ENCODE peak calls at places on chromosome 11, in five cellular contexts. C, D, P, O and N are unnamed samples.

GRCh38 chr11:122673706-122674105 is 18.2 kb downstream of the UBASH3B start:
- DNase-seq in C (peak; percentile 51), D (no peak), P (peak; percentile 28), O (peak; percentile 55), N (no peak)

GRCh38 chr11:116035972-116036371 is 531.8 kb upstream of the CADM1 start:
- DNase-seq in C (no peak), D (no peak), P (no peak), O (no peak), N (no peak)

GRCh38 chr11:9250139-9250582 is 15.0 kb downstream of the DENND5A start:
- DNase-seq in C (peak; percentile 39), D (no peak), P (no peak), O (no peak), N (no peak)

GRCh38 chr11:28072321-28072720 is 35.6 kb downstream of the KIF18A start:
- DNase-seq in C (peak; percentile 40), D (no peak), P (no peak), O (no peak), N (no peak)

GRCh38 chr11:119094816-119095065 is 6.9 kb downstream of the DPAGT1 start:
- DNase-seq in C (peak; percentile 86), D (peak; percentile 81), P (peak; percentile 78), O (peak; percentile 72), N (no peak)

GRCh38 chr11:8913961-8914660 is 3.1 kb downstream of the AKIP1 start:
- DNase-seq in C (peak; percentile 53), D (no peak), P (peak; percentile 45), O (peak; percentile 41), N (peak; percentile 12)

GRCh38 chr11:69942333-69942820 is 123.2 kb upstream of the FGF3 start:
- DNase-seq in C (no peak), D (peak; percentile 30), P (no peak), O (no peak), N (no peak)

GRCh38 chr11:13384837-13385417 is 78.1 kb downstream of the BTBD10 start:
- DNase-seq in C (peak; percentile 64), D (no peak), P (peak; percentile 34), O (peak; percentile 52), N (peak; percentile 48)

GRCh38 chr11:7444582-7444981 is 40.7 kb upstream of the OLFML1 start:
- DNase-seq in C (no peak), D (no peak), P (no peak), O (no peak), N (no peak)

GRCh38 chr11:116232364-116232801 is 540.4 kb downstream of the BUD13 start:
- DNase-seq in C (no peak), D (no peak), P (no peak), O (no peak), N (no peak)

GRCh38 chr11:123173040-123173855 is 21.8 kb downstream of the CLMP start:
- DNase-seq in C (peak; percentile 98), D (no peak), P (peak; percentile 76), O (peak; percentile 98), N (no peak)

GRCh38 chr11:134560566-134561347 is 148.7 kb upstream of the B3GAT1 start:
- DNase-seq in C (no peak), D (no peak), P (no peak), O (no peak), N (no peak)

GRCh38 chr11:127000291-127000968 is at the start of gene KIRREL3:
- DNase-seq in C (no peak), D (no peak), P (no peak), O (no peak), N (peak; percentile 41)

GRCh38 chr11:27902981-27903624 is 202.8 kb upstream of the BDNF start:
- DNase-seq in C (peak; percentile 76), D (no peak), P (peak; percentile 22), O (peak; percentile 86), N (no peak)

GRCh38 chr11:71472357-71472885 is 19.4 kb downstream of the NADSYN1 start:
- DNase-seq in C (no peak), D (peak; percentile 23), P (no peak), O (no peak), N (no peak)

GRCh38 chr11:10285148-10285802 is 8.7 kb downstream of the SBF2 start:
- DNase-seq in C (peak; percentile 58), D (no peak), P (no peak), O (peak; percentile 32), N (no peak)

GRCh38 chr11:126426126-126426525 is 70.6 kb downstream of the ST3GAL4 start:
- DNase-seq in C (no peak), D (no peak), P (peak; percentile 29), O (peak; percentile 42), N (no peak)

GRCh38 chr11:131195801-131196517 is 174.5 kb upstream of the NTM start:
- DNase-seq in C (peak; percentile 10), D (no peak), P (peak; percentile 87), O (peak; percentile 62), N (no peak)

GRCh38 chr11:66159585-66159984 is 89.5 kb downstream of the PACS1 start:
- DNase-seq in C (no peak), D (no peak), P (no peak), O (no peak), N (no peak)

GRCh38 chr11:69444381-69445130 is 36.9 kb upstream of the LINC01488 start:
- DNase-seq in C (peak; percentile 97), D (peak; percentile 70), P (peak; percentile 91), O (peak; percentile 63), N (peak; percentile 53)

GRCh38 chr11:121300972-121301699 is 8.6 kb downstream of the SC5D start:
- DNase-seq in C (no peak), D (no peak), P (no peak), O (no peak), N (no peak)

GRCh38 chr11:73366953-73367352 is 9.2 kb upstream of the RELT start:
- DNase-seq in C (no peak), D (no peak), P (no peak), O (no peak), N (no peak)

GRCh38 chr11:113446112-113446511 is 29.1 kb downstream of the DRD2 start:
- DNase-seq in C (peak; percentile 50), D (no peak), P (peak; percentile 68), O (peak; percentile 94), N (no peak)

GRCh38 chr11:117809236-117810055 is 12.4 kb upstream of the DSCAML1 start:
- DNase-seq in C (peak; percentile 57), D (peak; percentile 81), P (peak; percentile 17), O (peak; percentile 61), N (peak; percentile 66)
- TF ChIP-seq CTCF in C (peak; percentile 64), D (peak; percentile 78), P (peak; percentile 17), O (peak; percentile 58), N (peak; percentile 73)

DNA sequence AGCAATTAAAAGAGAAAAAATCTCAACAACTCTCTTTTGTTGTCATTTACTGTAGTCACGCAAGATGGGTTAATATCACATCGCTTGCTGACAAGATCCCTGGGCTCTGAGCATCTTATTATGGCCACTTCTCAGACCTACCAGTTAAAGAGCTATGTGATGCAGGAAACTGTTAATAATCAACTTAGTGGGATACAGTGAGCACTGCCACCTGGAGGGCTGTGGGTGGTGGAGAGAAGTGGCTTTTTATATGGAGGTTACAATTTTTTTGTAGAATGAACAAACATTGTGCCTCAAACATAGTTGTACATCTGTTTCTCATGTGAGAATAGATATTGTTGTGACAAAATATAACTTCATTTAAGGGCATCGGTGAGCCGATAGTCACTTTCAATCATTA is 181.0 kb downstream of the TENM4 start:
- DNase-seq in C (no peak), D (no peak), P (peak; percentile 13), O (peak; percentile 31), N (no peak)
- TF ChIP-seq CTCF in C (no peak), D (no peak), P (no peak), O (peak; percentile 52), N (peak; percentile 30)

GRCh38 chr11:78228467-78228866 is 39.7 kb downstream of the USP35 start:
- DNase-seq in C (peak; percentile 69), D (no peak), P (peak; percentile 63), O (peak; percentile 86), N (no peak)
- TF ChIP-seq CTCF in C (peak; percentile 56), D (peak; percentile 68), P (peak; percentile 47), O (peak; percentile 87), N (peak; percentile 68)

GRCh38 chr11:59135648-59136461 is 6.8 kb upstream of the FAM111A start:
- DNase-seq in C (peak; percentile 78), D (peak; percentile 76), P (peak; percentile 73), O (peak; percentile 85), N (peak; percentile 91)
- TF ChIP-seq CTCF in C (peak; percentile 99), D (peak; percentile 97), P (peak; percentile 98), O (peak; percentile 98), N (peak; percentile 98)